ENCODE peak calls at places on chromosomes 3 and 15, in seven cellular contexts. Q is ELR; O is hepatic stellate cell; G is SHP77 treated with DMSO at 0.1 percent for 48 hours; D is heart right ventricle; X is NCI-H1417 treated with DMSO at 0.1 percent for 48 hours; S is activated CD8-positive, alpha-beta memory T cell treated with anti-CD3 and anti-CD28 coated beads for 24 hours. C is an unnamed sample.

GRCh38 chr3:133525435-133525834 is 48.1 kb upstream of the CDV3 start:
- DNase-seq in X (no peak), G (no peak), O (no peak), Q (no peak), D (no peak), S (no peak), C (no peak)

GRCh38 chr15:75966073-75966472 is 46.2 kb downstream of the NRG4 start:
- DNase-seq in S (no peak), Q (peak; percentile 83), X (no peak), O (no peak), D (no peak), G (no peak), C (no peak)

GRCh38 chr3:140219161-140219745 is 284.3 kb downstream of the CLSTN2 start:
- DNase-seq in G (no peak), X (no peak), D (no peak), O (no peak), S (no peak), Q (no peak), C (no peak)

GRCh38 chr3:190360228-190360627 is 27.7 kb upstream of the CLDN16 start:
- DNase-seq in O (no peak), G (no peak), X (no peak), D (no peak), S (no peak), Q (no peak), C (no peak)

GRCh38 chr15:93072440-93073394 is 16.3 kb downstream of the RGMA start:
- DNase-seq in X (peak; percentile 40), D (peak; percentile 83), S (no peak), Q (no peak), O (peak; percentile 38), G (no peak), C (no peak)

GRCh38 chr3:37987751-37988179 is 2.8 kb upstream of the VILL start:
- DNase-seq in X (no peak), O (no peak), G (no peak), D (no peak), S (peak; percentile 49), Q (no peak), C (no peak)

GRCh38 chr3:152621006-152621868 is 213.7 kb upstream of the P2RY1 start:
- DNase-seq in S (no peak), D (no peak), X (no peak), Q (no peak), G (no peak), O (no peak), C (no peak)

GRCh38 chr3:31615071-31615875 is 82.5 kb downstream of the STT3B start:
- DNase-seq in S (no peak), G (peak; percentile 9), O (no peak), D (no peak), X (no peak), Q (no peak), C (no peak)

GRCh38 chr15:86317379-86317745 is 237.7 kb downstream of the AGBL1 start:
- DNase-seq in G (no peak), X (no peak), Q (no peak), S (no peak), D (no peak), O (no peak), C (no peak)

GRCh38 chr15:59280855-59281254 is 74.2 kb downstream of the LDHAL6B start:
- DNase-seq in Q (no peak), O (no peak), X (no peak), S (no peak), G (no peak), D (no peak), C (no peak)

GRCh38 chr3:25587526-25587925 is 77.2 kb downstream of the TOP2B start:
- DNase-seq in X (no peak), O (no peak), S (no peak), G (no peak), Q (no peak), D (no peak), C (no peak)

GRCh38 chr3:184556502-184557347 is 4.9 kb upstream of the EPHB3 start:
- DNase-seq in S (no peak), X (no peak), G (no peak), D (no peak), Q (no peak), O (no peak), C (no peak)

GRCh38 chr3:72683068-72683467 is 165.2 kb downstream of the SHQ1 start:
- DNase-seq in G (peak; percentile 8), Q (no peak), S (no peak), X (peak; percentile 84), D (no peak), O (no peak), C (peak; percentile 68)